ENCODE peak calls at places on chromosomes 1 and 21, in four cellular contexts. B is left lung, T is heart left ventricle, P is lower lobe of right lung. W is an unnamed sample.

GRCh38 chr1:2865000-2865399 is 63.5 kb upstream of the TTC34 start:
- DNase-seq in B (no peak), T (no peak), P (no peak), W (no peak)

GRCh38 chr1:208131631-208132286 is 112.4 kb downstream of the PLXNA2 start:
- DNase-seq in B (no peak), T (no peak), P (no peak), W (no peak)

GRCh38 chr1:201511925-201512539 is 5.1 kb upstream of the CSRP1 start:
- DNase-seq in B (peak; percentile 86), T (peak; percentile 76), P (peak; percentile 83), W (peak; percentile 72)

GRCh38 chr1:162906485-162906884 is 45.5 kb upstream of the CCDC190 start:
- DNase-seq in B (no peak), T (no peak), P (no peak), W (no peak)

GRCh38 chr1:42419449-42419848 is 36.4 kb downstream of the ZMYND12 start:
- DNase-seq in B (peak; percentile 34), T (peak; percentile 92), P (no peak), W (no peak)

GRCh38 chr1:81044708-81045107 is 756.0 kb upstream of the ADGRL2 start:
- DNase-seq in B (no peak), T (no peak), P (no peak), W (no peak)

GRCh38 chr21:42777757-42778344 is 101.5 kb downstream of the WDR4 start:
- DNase-seq in B (no peak), T (no peak), P (peak; percentile 39), W (no peak)

GRCh38 chr1:21575351-21575942 is 66.2 kb downstream of the ALPL start:
- DNase-seq in B (no peak), T (no peak), P (no peak), W (no peak)

GRCh38 chr1:38615680-38616079 is 243.9 kb downstream of the RRAGC start:
- DNase-seq in B (no peak), T (no peak), P (no peak), W (no peak)

GRCh38 chr1:160428655-160429054 is 28.3 kb downstream of the VANGL2 start:
- DNase-seq in B (no peak), T (no peak), P (no peak), W (peak; percentile 66)

GRCh38 chr21:30882907-30883597 is 1.7 kb upstream of the KRTAP11-1 start:
- DNase-seq in B (no peak), T (no peak), P (no peak), W (no peak)

GRCh38 chr1:53593758-53594380 is 134.7 kb downstream of the DMRTB1 start:
- DNase-seq in B (no peak), T (no peak), P (peak; percentile 69), W (peak; percentile 47)

GRCh38 chr1:225450491-225451191 is 22.8 kb upstream of the LBR start:
- DNase-seq in B (peak; percentile 72), T (no peak), P (peak; percentile 66), W (no peak)

GRCh38 chr1:150578278-150579109 is 916 bp downstream of the MCL1 start:
- DNase-seq in B (no peak), T (peak; percentile 78), P (no peak), W (no peak)

GRCh38 chr21:37281993-37282392 is 14.9 kb upstream of the VPS26C start:
- DNase-seq in B (no peak), T (no peak), P (no peak), W (no peak)

GRCh38 chr1:159941867-159942560 is 3.4 kb downstream of the IGSF9 start:
- DNase-seq in B (no peak), T (no peak), P (no peak), W (no peak)

GRCh38 chr1:215669806-215670485 is 102.8 kb downstream of the KCTD3 start:
- DNase-seq in B (no peak), T (no peak), P (no peak), W (no peak)

GRCh38 chr21:17848228-17848627 is 29.1 kb upstream of the C21orf91 start:
- DNase-seq in B (peak; percentile 71), T (peak; percentile 35), P (no peak), W (no peak)

GRCh38 chr21:40976198-40977114 is 129.5 kb upstream of the DSCAM start:
- DNase-seq in B (no peak), T (no peak), P (no peak), W (no peak)

GRCh38 chr1:59689741-59690140 is 125.0 kb upstream of the HOOK1 start:
- DNase-seq in B (no peak), T (no peak), P (no peak), W (no peak)

GRCh38 chr1:38585460-38585859 is 274.1 kb downstream of the RRAGC start:
- DNase-seq in B (no peak), T (no peak), P (no peak), W (no peak)

GRCh38 chr1:180501865-180502360 is 464 bp downstream of the ACBD6 start:
- DNase-seq in B (no peak), T (no peak), P (no peak), W (no peak)

GRCh38 chr1:23622284-23622683 is 63.0 kb upstream of the ID3 start:
- DNase-seq in B (no peak), T (no peak), P (no peak), W (no peak)

GRCh38 chr1:89149229-89149628 is 23.3 kb upstream of the GBP2 start:
- DNase-seq in B (no peak), T (no peak), P (no peak), W (no peak)

GRCh38 chr1:5658340-5659316 is 333.6 kb downstream of the NPHP4 start:
- DNase-seq in B (no peak), T (no peak), P (no peak), W (no peak)

GRCh38 chr1:245263701-245264100 is 108.9 kb downstream of the KIF26B start:
- DNase-seq in B (no peak), T (no peak), P (no peak), W (no peak)

GRCh38 chr1:36224537-36225297 is 474 bp downstream of the THRAP3 start:
- DNase-seq in B (no peak), T (peak; percentile 87), P (peak; percentile 88), W (peak; percentile 65)

GRCh38 chr1:119504831-119505230 is 2.2 kb upstream of the HSD3B1 start:
- DNase-seq in B (no peak), T (no peak), P (no peak), W (no peak)

GRCh38 chr21:42837421-42838211 is 41.7 kb downstream of the WDR4 start:
- DNase-seq in B (no peak), T (no peak), P (no peak), W (peak; percentile 21)

GRCh38 chr21:38869946-38870345 is 64.2 kb downstream of the ETS2 start:
- DNase-seq in B (no peak), T (no peak), P (no peak), W (no peak)

GRCh38 chr1:53367503-53368313 is 39.8 kb upstream of the LRP8 start:
- DNase-seq in B (peak; percentile 34), T (no peak), P (no peak), W (peak; percentile 23)

GRCh38 chr1:247415423-247416361 is at the start of gene NLRP3:
- DNase-seq in B (peak; percentile 62), T (no peak), P (peak; percentile 62), W (peak; percentile 34)

GRCh38 chr1:218374401-218374848 is 29.3 kb downstream of the TGFB2 start:
- DNase-seq in B (no peak), T (no peak), P (no peak), W (no peak)

GRCh38 chr1:218374972-218375371 is 29.8 kb downstream of the TGFB2 start:
- DNase-seq in B (no peak), T (no peak), P (no peak), W (no peak)

GRCh38 chr1:218380125-218380977 is 35.2 kb downstream of the TGFB2 start:
- DNase-seq in B (peak; percentile 54), T (no peak), P (peak; percentile 59), W (peak; percentile 54)

GRCh38 chr1:218377143-218377660 is 32.1 kb downstream of the TGFB2 start:
- DNase-seq in B (no peak), T (no peak), P (no peak), W (no peak)

GRCh38 chr1:218376722-218377121 is 31.6 kb downstream of the TGFB2 start:
- DNase-seq in B (no peak), T (no peak), P (no peak), W (no peak)
- H3K27ac ChIP-seq in B (peak overlapping the region; percentile 17), T (no peak overlapping the region), P (no peak overlapping the region), W (no peak overlapping the region)

DNA sequence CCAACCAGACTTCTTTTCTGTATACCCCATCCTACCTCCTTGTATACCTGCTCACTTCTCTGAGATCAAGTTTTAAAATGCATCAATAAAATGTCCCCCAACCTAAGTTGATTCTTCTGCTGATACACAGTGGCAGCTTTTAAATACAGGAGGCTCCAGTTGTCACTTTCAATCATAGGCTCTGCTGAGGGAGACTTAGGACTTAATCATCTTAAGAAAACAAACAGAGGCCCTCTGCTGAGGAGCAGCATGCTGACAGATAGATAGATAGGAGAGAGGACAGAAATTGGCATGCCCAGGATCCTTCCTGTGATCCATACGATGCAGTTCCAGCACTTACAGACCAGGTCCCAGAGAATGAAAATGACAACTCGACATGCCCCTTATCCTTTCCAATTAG is 311.0 kb upstream of the PROX1 start:
- DNase-seq in B (no peak), T (no peak), P (no peak), W (no peak)
- H3K27ac ChIP-seq in B (no peak overlapping the region), T (no peak overlapping the region), P (no peak overlapping the region), W (no peak overlapping the region)

GRCh38 chr1:231138221-231138620 is 23.6 kb upstream of the TRIM67 start:
- DNase-seq in B (no peak), T (no peak), P (no peak), W (no peak)

GRCh38 chr1:231130509-231130908 is 31.3 kb upstream of the TRIM67 start:
- DNase-seq in B (no peak), T (no peak), P (no peak), W (no peak)

GRCh38 chr1:231139659-231140650 is 21.9 kb upstream of the TRIM67 start:
- DNase-seq in B (no peak), T (no peak), P (no peak), W (no peak)

GRCh38 chr1:231139125-231139649 is 22.7 kb upstream of the TRIM67 start:
- DNase-seq in B (no peak), T (no peak), P (no peak), W (no peak)

GRCh38 chr1:231134624-231135023 is 27.2 kb upstream of the TRIM67 start:
- DNase-seq in B (no peak), T (no peak), P (no peak), W (no peak)
- H3K27ac ChIP-seq in B (no peak overlapping the region), T (no peak overlapping the region), P (no peak overlapping the region), W (no peak overlapping the region)

GRCh38 chr1:91885716-91886506 is at the start of gene TGFBR3:
- DNase-seq in B (peak; percentile 92), T (peak; percentile 95), P (peak; percentile 89), W (peak; percentile 75)

GRCh38 chr1:91891486-91891885 is 5.5 kb upstream of the TGFBR3 start:
- DNase-seq in B (no peak), T (no peak), P (no peak), W (no peak)

GRCh38 chr1:91894036-91894761 is 8.2 kb upstream of the TGFBR3 start:
- DNase-seq in B (no peak), T (no peak), P (no peak), W (no peak)

GRCh38 chr1:91891969-91892368 is 6.0 kb upstream of the TGFBR3 start:
- DNase-seq in B (no peak), T (no peak), P (no peak), W (no peak)

GRCh38 chr1:91889717-91890459 is 3.9 kb upstream of the TGFBR3 start:
- DNase-seq in B (no peak), T (no peak), P (no peak), W (no peak)
- H3K27ac ChIP-seq in B (no peak overlapping the region), T (no peak overlapping the region), P (no peak overlapping the region), W (peak overlapping the region; percentile 27)

W was measured in stomach.